ENCODE peak calls at places on chromosomes 16 and 17, in six cellular contexts. R, J, V, W, I and S are unnamed samples. For H3K27me3, the result is how much of the 10 kb centered on the place peaks cover.

GRCh38 chr17:82213251-82214011 is 789 bp upstream of the CCDC57 start:
- DNase-seq in V (peak), I (peak), R (no peak), J (no peak), W (no peak), S (peak)

GRCh38 chr16:84045818-84046470 is 3.3 kb upstream of the SLC38A8 start:
- DNase-seq in V (no peak), J (no peak), I (no peak), W (no peak), R (no peak), S (no peak)

GRCh38 chr17:71063127-71063526 is 893.8 kb downstream of the KCNJ2 start:
- DNase-seq in J (no peak), V (no peak), W (no peak), R (no peak), I (no peak), S (no peak)

GRCh38 chr17:81995463-81996231 is 18.2 kb downstream of the ASPSCR1 start:
- DNase-seq in J (no peak), R (no peak), V (no peak), I (no peak), W (no peak), S (no peak)

GRCh38 chr17:6437466-6437865 is 2.5 kb upstream of the AIPL1 start:
- DNase-seq in I (no peak), V (no peak), J (no peak), R (no peak), W (no peak), S (no peak)

GRCh38 chr17:50916708-50917417 is 50.7 kb upstream of the TOB1 start:
- DNase-seq in V (no peak), I (no peak), W (no peak), R (no peak), J (no peak), S (no peak)

GRCh38 chr16:3149630-3150345 is 15.0 kb downstream of the ZNF213 start:
- DNase-seq in R (no peak), J (no peak), W (no peak), V (peak), I (peak), S (peak)

GRCh38 chr17:16428098-16428882 is 12.9 kb downstream of the TRPV2 start:
- DNase-seq in I (peak), W (no peak), J (no peak), V (peak), R (no peak), S (peak)

GRCh38 chr16:19330801-19331484 is 45.4 kb downstream of the CLEC19A start:
- DNase-seq in W (no peak), R (no peak), I (no peak), V (no peak), J (peak), S (no peak)

GRCh38 chr16:880471-881171 is 80.1 kb upstream of the GNG13 start:
- DNase-seq in I (no peak), J (no peak), V (no peak), R (no peak), W (no peak), S (no peak)

GRCh38 chr17:31339906-31340661 is 18.7 kb upstream of the EVI2A start:
- DNase-seq in R (no peak), I (no peak), W (no peak), J (no peak), V (peak), S (no peak)

GRCh38 chr16:57240872-57241271 is 4.2 kb upstream of the ARL2BP start:
- DNase-seq in R (no peak), I (no peak), V (no peak), J (no peak), W (no peak), S (no peak)

GRCh38 chr16:87484487-87485331 is 8.1 kb downstream of the ZCCHC14 start:
- DNase-seq in I (no peak), R (no peak), W (no peak), V (no peak), J (no peak), S (peak)

GRCh38 chr16:30927789-30928378 is 4.5 kb downstream of the FBXL19 start:
- DNase-seq in W (peak), I (peak), R (peak), V (peak), J (peak), S (peak)

GRCh38 chr17:44197980-44198720 is 1.5 kb downstream of the ATXN7L3 start:
- DNase-seq in I (no peak), J (peak), R (no peak), V (peak), W (no peak), S (peak)

GRCh38 chr17:17382901-17383300 is 79.7 kb downstream of the NT5M start:
- DNase-seq in J (no peak), W (no peak), V (no peak), R (no peak), I (no peak), S (peak)

GRCh38 chr16:89253548-89254287 is 36.2 kb downstream of the ZNF778 start:
- DNase-seq in V (no peak), I (no peak), R (no peak), J (no peak), W (no peak), S (no peak)

GRCh38 chr17:81898029-81898866 is 3.8 kb upstream of the NPB start:
- DNase-seq in V (no peak), R (no peak), J (peak), I (no peak), W (no peak), S (no peak)

GRCh38 chr17:61583660-61584264 is 7.3 kb downstream of the NACA2 start:
- DNase-seq in V (no peak), J (no peak), W (no peak), R (no peak), I (no peak), S (no peak)

GRCh38 chr16:1335996-1336395 is 2.6 kb downstream of the BAIAP3 start:
- DNase-seq in W (no peak), I (peak), V (no peak), J (no peak), R (no peak), S (no peak)

GRCh38 chr16:26765087-26765486 is 301.6 kb upstream of the C16orf82 start:
- DNase-seq in V (peak), J (no peak), I (peak), W (no peak), R (no peak), S (no peak)

GRCh38 chr16:80803341-80804060 is 897 bp downstream of the CDYL2 start:
- DNase-seq in V (peak), R (no peak), I (peak), W (no peak), J (no peak), S (peak)

GRCh38 chr16:1906052-1906845 is 12.0 kb downstream of the HS3ST6 start:
- DNase-seq in W (no peak), I (peak), J (no peak), V (no peak), R (no peak), S (no peak)

GRCh38 chr16:11248133-11248532 is 7.9 kb downstream of the SOCS1 start:
- DNase-seq in J (no peak), I (no peak), W (no peak), V (no peak), R (no peak), S (no peak)

GRCh38 chr16:88491560-88492310 is 38.7 kb downstream of the ZFPM1 start:
- DNase-seq in R (no peak), J (no peak), I (no peak), W (no peak), V (peak), S (no peak)

GRCh38 chr17:56977673-56978395 is at the start of gene SCPEP1:
- DNase-seq in J (peak), R (peak), V (peak), I (peak), W (no peak), S (peak)

GRCh38 chr17:8153550-8153956 is 1.3 kb upstream of the PER1 start:
- DNase-seq in I (no peak), R (no peak), V (no peak), J (no peak), W (no peak), S (peak)

GRCh38 chr16:72464052-72464451 is 292.1 kb upstream of the PMFBP1 start:
- DNase-seq in W (no peak), R (no peak), J (no peak), I (no peak), V (no peak), S (no peak)

GRCh38 chr16:72468582-72468981 is 296.6 kb upstream of the PMFBP1 start:
- DNase-seq in W (no peak), V (no peak), J (no peak), I (no peak), R (no peak), S (peak)

GRCh38 chr16:72469932-72470331 is 298.0 kb upstream of the PMFBP1 start:
- DNase-seq in R (no peak), V (no peak), J (no peak), W (no peak), I (no peak), S (no peak)

GRCh38 chr16:72467157-72467759 is 295.3 kb upstream of the PMFBP1 start:
- DNase-seq in W (no peak), J (peak), V (peak), R (no peak), I (peak), S (peak)

GRCh38 chr16:72464597-72465368 is 292.8 kb upstream of the PMFBP1 start:
- DNase-seq in V (no peak), J (no peak), R (no peak), W (no peak), I (no peak), S (no peak)
- TF ChIP-seq MAX in V (no peak), J (no peak), R (no peak), W (no peak), I (no peak), S (no peak)

GRCh38 chr17:48555616-48556533 is 11.0 kb upstream of the HOXB2 start:
- DNase-seq in I (no peak), J (no peak), R (no peak), V (peak), W (no peak), S (peak)
- H3K27me3 ChIP-seq in I (half or more), J (under half), R (half or more), V (under half), W (under half), S (under half)

GRCh38 chr17:28372203-28372944 is 880 bp downstream of the SARM1 start:
- DNase-seq in R (no peak), V (no peak), J (no peak), I (peak), W (no peak), S (peak)
- TF ChIP-seq MAX in R (peak), V (no peak), J (no peak), I (no peak), W (no peak), S (no peak)

DNA sequence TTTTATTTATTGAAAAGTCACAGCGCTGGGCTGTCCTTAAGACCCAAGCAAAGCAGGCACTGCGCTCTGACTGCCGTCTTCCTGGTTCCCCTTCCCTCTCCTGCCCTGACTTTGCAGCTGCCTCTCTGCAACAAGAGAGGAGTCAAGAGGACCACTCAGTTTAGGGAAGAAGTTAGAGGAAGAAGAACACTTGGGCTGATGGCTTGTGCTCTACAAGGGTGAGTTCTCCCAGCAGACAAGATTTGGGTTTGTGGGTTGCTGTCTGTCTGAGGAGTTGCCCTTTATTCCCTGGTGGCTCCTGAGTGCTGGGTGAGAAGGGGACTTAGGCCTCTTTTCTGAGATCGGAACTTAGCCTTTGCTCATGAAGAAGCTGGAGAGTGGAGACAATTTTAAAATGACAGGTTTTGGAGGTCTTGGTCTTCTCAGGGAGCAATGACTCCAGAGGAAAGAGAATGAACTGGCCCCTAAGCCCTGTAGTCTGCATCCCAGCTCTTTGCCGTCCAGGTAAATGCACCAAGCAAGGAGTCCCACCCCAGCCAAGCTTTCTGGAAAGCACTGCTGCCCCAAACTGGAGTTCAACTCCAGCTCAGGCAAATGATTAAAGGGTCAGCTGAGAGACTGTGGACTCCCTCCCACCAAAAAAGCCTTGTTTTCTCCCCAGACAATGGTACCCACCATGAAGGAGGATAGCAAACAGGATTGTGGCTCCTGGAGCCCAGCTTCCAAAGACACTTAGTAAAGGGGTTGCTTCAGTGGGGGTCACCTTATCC is 2.7 kb upstream of the HOXB9 start:
- DNase-seq in R (no peak), J (no peak), W (no peak), V (no peak), I (no peak), S (no peak)
- H3K27me3 ChIP-seq in R (half or more), J (under half), W (under half), V (under half), I (half or more), S (half or more)

GRCh38 chr17:65055280-65055707 is 1.2 kb downstream of the GNA13 start:
- DNase-seq in R (no peak), W (no peak), V (no peak), I (peak), J (no peak), S (no peak)

GRCh38 chr17:65051922-65052321 is 4.6 kb downstream of the GNA13 start:
- DNase-seq in J (no peak), W (no peak), V (no peak), I (no peak), R (no peak), S (no peak)

GRCh38 chr17:65054602-65055001 is 1.9 kb downstream of the GNA13 start:
- DNase-seq in R (no peak), I (no peak), J (no peak), W (no peak), V (no peak), S (no peak)

GRCh38 chr17:65052585-65052984 is 4.0 kb downstream of the GNA13 start:
- DNase-seq in R (no peak), V (no peak), W (no peak), J (no peak), I (no peak), S (no peak)

GRCh38 chr17:65053354-65053881 is 3.1 kb downstream of the GNA13 start:
- DNase-seq in I (no peak), W (no peak), V (no peak), R (no peak), J (no peak), S (no peak)
- TF ChIP-seq MAX in I (no peak), W (no peak), V (no peak), R (no peak), J (no peak), S (no peak)

GRCh38 chr17:78127888-78128615 is 503 bp downstream of the TMC6 start:
- DNase-seq in R (no peak), I (peak), W (no peak), J (no peak), V (peak), S (no peak)
- H3K27me3 ChIP-seq in R (under half), I (under half), W (under half), J (under half), V (under half), S (under half)